ENCODE peak calls at places on chromosomes 12 and 14, in four cellular contexts. V is left lung; F is Caco-2; D is effector memory CD4-positive, alpha-beta T cell. T is an unnamed sample.

GRCh38 chr14:74575507-74575906 is 36.5 kb downstream of the LTBP2 start:
- DNase-seq in V (no peak), F (no peak), D (no peak), T (no peak)

GRCh38 chr12:40103043-40103442 is 2.8 kb downstream of the SLC2A13 start:
- DNase-seq in V (no peak), F (no peak), D (no peak), T (no peak)

GRCh38 chr12:10174986-10175614 is 3.2 kb upstream of the OLR1 start:
- DNase-seq in V (no peak), F (no peak), D (no peak), T (no peak)

GRCh38 chr14:32458720-32459119 is 129.6 kb downstream of the AKAP6 start:
- DNase-seq in V (no peak), F (no peak), D (no peak), T (no peak)

GRCh38 chr12:104736307-104736706 is 221.8 kb downstream of the SLC41A2 start:
- DNase-seq in V (no peak), F (no peak), D (no peak), T (peak; percentile 81)

GRCh38 chr12:25866586-25867378 is 91.7 kb upstream of the RASSF8 start:
- DNase-seq in V (no peak), F (no peak), D (no peak), T (no peak)

GRCh38 chr14:106837870-106838269 is 1311.5 kb downstream of the TMEM121 start:
- DNase-seq in V (no peak), F (no peak), D (no peak), T (no peak)

GRCh38 chr14:105682956-105683570 is 156.7 kb downstream of the TMEM121 start:
- DNase-seq in V (no peak), F (no peak), D (no peak), T (no peak)

GRCh38 chr12:95582230-95583058 is 31.2 kb upstream of the USP44 start:
- DNase-seq in V (no peak), F (peak; percentile 40), D (no peak), T (no peak)

GRCh38 chr12:127677537-127678131 is 589.3 kb upstream of the TMEM132C start:
- DNase-seq in V (no peak), F (peak; percentile 67), D (no peak), T (peak; percentile 63)

GRCh38 chr14:56953884-56954283 is 143.6 kb upstream of the OTX2 start:
- DNase-seq in V (no peak), F (no peak), D (no peak), T (no peak)

GRCh38 chr12:15171015-15171646 is 50.1 kb downstream of the RERG start:
- DNase-seq in V (no peak), F (no peak), D (no peak), T (no peak)

GRCh38 chr14:100860556-100861187 is 34.8 kb downstream of the MEG3 start:
- DNase-seq in V (no peak), F (no peak), D (no peak), T (no peak)

GRCh38 chr14:68576496-68577244 is 216.2 kb downstream of the ZFP36L1 start:
- DNase-seq in V (peak; percentile 21), F (no peak), D (no peak), T (peak; percentile 42)

GRCh38 chr12:68180792-68181744 is 21.5 kb upstream of the IFNG start:
- DNase-seq in V (no peak), F (no peak), D (no peak), T (no peak)

GRCh38 chr12:93050026-93050747 is 121.1 kb upstream of the EEA1 start:
- DNase-seq in V (no peak), F (no peak), D (no peak), T (no peak)

GRCh38 chr14:75229923-75230792 is 48.5 kb upstream of the FOS start:
- DNase-seq in V (no peak), F (no peak), D (peak; percentile 57), T (peak; percentile 53)

GRCh38 chr14:32217301-32217700 is 14.2 kb upstream of the RNU6-8 start:
- DNase-seq in V (no peak), F (no peak), D (no peak), T (no peak)

GRCh38 chr12:26264215-26264838 is 69.0 kb downstream of the SSPN start:
- DNase-seq in V (no peak), F (no peak), D (no peak), T (no peak)

GRCh38 chr14:71566276-71566675 is 366.0 kb upstream of the RGS6 start:
- DNase-seq in V (no peak), F (no peak), D (no peak), T (no peak)

GRCh38 chr14:85535916-85536834 is 6.2 kb downstream of the FLRT2 start:
- DNase-seq in V (no peak), F (no peak), D (no peak), T (peak; percentile 10)

GRCh38 chr12:28618772-28619171 is 428.5 kb downstream of the CCDC91 start:
- DNase-seq in V (no peak), F (no peak), D (no peak), T (no peak)

GRCh38 chr14:32038876-32039275 is 38.2 kb upstream of the ARHGAP5 start:
- DNase-seq in V (no peak), F (no peak), D (no peak), T (no peak)

GRCh38 chr12:76920182-76921014 is 41.6 kb upstream of the CSRP2 start:
- DNase-seq in V (no peak), F (no peak), D (no peak), T (no peak)

GRCh38 chr14:99687284-99688209 is 3.4 kb downstream of the CYP46A1 start:
- DNase-seq in V (no peak), F (peak; percentile 49), D (no peak), T (no peak)

GRCh38 chr14:95500201-95500681 is 16.2 kb downstream of the SYNE3 start:
- DNase-seq in V (no peak), F (no peak), D (no peak), T (no peak)

GRCh38 chr14:49401373-49401772 is 184.8 kb downstream of the RPS29 start:
- DNase-seq in V (no peak), F (no peak), D (no peak), T (no peak)

GRCh38 chr12:131093971-131094830 is 140.5 kb downstream of the ADGRD1 start:
- DNase-seq in V (peak; percentile 18), F (no peak), D (no peak), T (no peak)

DNA sequence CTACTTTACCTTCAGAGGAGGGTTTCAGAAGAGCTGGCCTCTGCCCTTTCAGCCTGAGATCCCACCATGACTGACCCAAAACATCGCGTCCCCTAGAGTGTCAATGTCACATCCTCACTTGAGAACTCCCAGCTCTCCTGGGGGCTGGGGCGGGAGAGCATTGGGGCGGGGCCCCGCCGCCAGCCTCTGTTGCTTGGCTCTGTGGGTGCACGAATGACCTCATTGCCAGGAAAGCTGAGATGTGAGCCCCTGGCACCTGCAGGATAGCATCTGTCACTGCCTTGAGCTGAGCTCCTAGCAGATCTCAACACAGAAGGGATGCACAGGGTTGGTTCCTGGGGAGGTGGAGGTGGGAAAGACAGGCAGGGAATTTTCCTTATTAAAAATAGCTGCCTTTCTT is 20.6 kb upstream of the MYL2 start:
- DNase-seq in V (no peak), F (no peak), D (no peak), T (no peak)
- H3K27me3 ChIP-seq in V (peaks cover 40% of the 10 kb centered on the region), F (no peaks in the 10 kb centered on the region), D (no peaks in the 10 kb centered on the region), T (no peaks in the 10 kb centered on the region)

GRCh38 chr14:104331871-104332605 is 193.7 kb downstream of the KIF26A start:
- DNase-seq in V (no peak), F (no peak), D (no peak), T (no peak)

GRCh38 chr14:104326848-104327247 is 188.5 kb downstream of the KIF26A start:
- DNase-seq in V (no peak), F (no peak), D (no peak), T (no peak)

GRCh38 chr14:104332634-104333270 is 194.4 kb downstream of the KIF26A start:
- DNase-seq in V (no peak), F (no peak), D (no peak), T (no peak)

GRCh38 chr14:104329793-104330192 is 191.4 kb downstream of the KIF26A start:
- DNase-seq in V (no peak), F (no peak), D (no peak), T (no peak)

GRCh38 chr14:104328607-104329006 is 190.2 kb downstream of the KIF26A start:
- DNase-seq in V (no peak), F (no peak), D (no peak), T (no peak)
- H3K27me3 ChIP-seq in V (peaks cover 6% of the 10 kb centered on the region), F (no peaks in the 10 kb centered on the region), D (no peaks in the 10 kb centered on the region), T (no peaks in the 10 kb centered on the region)

GRCh38 chr14:104545151-104545931 is 34.2 kb upstream of the C14orf180 start:
- DNase-seq in V (no peak), F (no peak), D (no peak), T (no peak)

GRCh38 chr14:104546021-104546491 is 33.5 kb upstream of the C14orf180 start:
- DNase-seq in V (peak; percentile 30), F (no peak), D (no peak), T (peak; percentile 16)

GRCh38 chr14:104542871-104543830 is 36.4 kb upstream of the C14orf180 start:
- DNase-seq in V (peak; percentile 22), F (no peak), D (no peak), T (no peak)

GRCh38 chr14:104546591-104547309 is 32.8 kb upstream of the C14orf180 start:
- DNase-seq in V (no peak), F (no peak), D (no peak), T (no peak)

GRCh38 chr14:104544362-104544761 is 35.2 kb upstream of the C14orf180 start:
- DNase-seq in V (no peak), F (no peak), D (no peak), T (no peak)
- H3K27me3 ChIP-seq in V (peaks cover 64% of the 10 kb centered on the region), F (peaks cover 5% of the 10 kb centered on the region), D (no peaks in the 10 kb centered on the region), T (peaks cover 5% of the 10 kb centered on the region)

GRCh38 chr14:90969493-90970166 is 90.8 kb downstream of the RPS6KA5 start:
- DNase-seq in V (no peak), F (no peak), D (no peak), T (no peak)

GRCh38 chr14:90970167-90970600 is 90.3 kb downstream of the RPS6KA5 start:
- DNase-seq in V (no peak), F (no peak), D (no peak), T (no peak)

GRCh38 chr14:90965765-90966164 is 94.7 kb downstream of the RPS6KA5 start:
- DNase-seq in V (no peak), F (no peak), D (no peak), T (no peak)

GRCh38 chr14:90966493-90966892 is 93.9 kb downstream of the RPS6KA5 start:
- DNase-seq in V (no peak), F (no peak), D (no peak), T (no peak)

DNA sequence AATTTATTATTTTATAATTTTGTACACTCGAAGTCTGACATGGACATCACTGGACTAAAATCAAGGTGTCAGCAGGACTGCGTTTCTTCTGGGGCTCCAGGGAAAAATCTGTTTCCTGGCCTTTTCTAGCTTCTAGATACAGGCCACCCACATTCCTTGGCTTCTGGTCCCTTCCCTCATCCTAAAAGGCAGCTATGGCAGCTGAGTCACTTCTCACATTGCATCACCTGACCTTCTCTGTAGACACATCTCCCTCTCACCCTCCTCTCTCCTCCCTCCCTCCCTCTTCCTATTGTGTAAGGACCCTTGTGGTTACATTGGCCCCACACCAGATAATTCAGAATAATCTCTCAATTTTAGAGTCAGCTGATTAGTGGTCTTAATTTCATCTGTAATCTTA is 92.4 kb downstream of the RPS6KA5 start:
- DNase-seq in V (no peak), F (no peak), D (no peak), T (no peak)
- H3K27me3 ChIP-seq in V (no peaks in the 10 kb centered on the region), F (no peaks in the 10 kb centered on the region), D (no peaks in the 10 kb centered on the region), T (no peaks in the 10 kb centered on the region)

GRCh38 chr14:76336876-76337275 is 39.1 kb upstream of the ESRRB start:
- DNase-seq in V (no peak), F (no peak), D (no peak), T (no peak)
- H3K27me3 ChIP-seq in V (peaks cover 14% of the 10 kb centered on the region), F (no peaks in the 10 kb centered on the region), D (no peaks in the 10 kb centered on the region), T (no peaks in the 10 kb centered on the region)

T was measured in MG63.